ENCODE peak calls at places on chromosomes 11 and 22, in five cellular contexts. K, W, G, X and Q are unnamed samples.

GRCh38 chr11:127182586-127183203 is 182.1 kb upstream of the KIRREL3 start:
- DNase-seq in K (no peak), X (peak), W (no peak), G (no peak), Q (peak)

GRCh38 chr11:134647066-134647746 is 235.2 kb upstream of the B3GAT1 start:
- DNase-seq in W (no peak), X (no peak), K (no peak), G (no peak), Q (no peak)

GRCh38 chr22:50148991-50149721 is 21.4 kb upstream of the PANX2 start:
- DNase-seq in G (no peak), W (peak), X (peak), K (no peak), Q (peak)

GRCh38 chr11:118117790-118118601 is 31.2 kb upstream of the SMIM35 start:
- DNase-seq in X (no peak), G (no peak), K (no peak), W (no peak), Q (no peak)

GRCh38 chr11:34318111-34319037 is 39.4 kb downstream of the ABTB2 start:
- DNase-seq in X (no peak), K (no peak), G (no peak), W (peak), Q (peak)

GRCh38 chr11:102186836-102187235 is 76.6 kb downstream of the YAP1 start:
- DNase-seq in G (no peak), W (peak), X (no peak), K (no peak), Q (no peak)

GRCh38 chr11:79437981-79438630 is 2.7 kb downstream of the TENM4 start:
- DNase-seq in W (peak), G (no peak), K (no peak), X (no peak), Q (peak)

GRCh38 chr11:60085909-60086308 is 2.6 kb upstream of the MS4A2 start:
- DNase-seq in K (no peak), G (no peak), W (no peak), X (no peak), Q (no peak)

GRCh38 chr11:3158821-3159220 is 6.3 kb downstream of the OSBPL5 start:
- DNase-seq in X (no peak), W (no peak), K (no peak), G (no peak), Q (no peak)